ENCODE peak calls at places on chromosomes 4 and X, in ten cellular contexts. I is tibial nerve, A is lung, O is colonic mucosa, W is heart left ventricle, M is A549, R is right atrium auricular region, J is PC-3, U is kidney, F is lower lobe of right lung. K is an unnamed sample.
A peak's percentile ranks its signal among the peaks of the same experiment; 100 is the strongest.

GRCh38 chr4:16205298-16206164 is 20.7 kb downstream of the TAPT1 start:
- DNase-seq in I (no peak), A (no peak), O (no peak), W (no peak), M (peak; percentile 6), R (no peak), J (peak; percentile 47), U (no peak), F (no peak), K (no peak)

GRCh38 chr4:181792641-181793612 is 450.3 kb upstream of the TENM3 start:
- DNase-seq in I (no peak), A (no peak), O (no peak), W (no peak), M (no peak), R (no peak), J (no peak), U (no peak), F (no peak), K (no peak)

GRCh38 chr4:38867478-38868054 is at the start of gene FAM114A1:
- DNase-seq in I (peak; percentile 62), A (peak; percentile 80), O (peak; percentile 89), W (peak; percentile 91), M (peak; percentile 68), R (peak; percentile 83), J (peak; percentile 77), U (peak; percentile 94), F (peak; percentile 86), K (peak; percentile 13)

GRCh38 chr4:60729194-60729593 is 470.9 kb upstream of the ADGRL3 start:
- DNase-seq in I (no peak), A (no peak), O (no peak), W (no peak), M (no peak), R (no peak), J (peak; percentile 70), U (no peak), F (no peak), K (no peak)

GRCh38 chr4:173318648-173319211 is 15.4 kb downstream of the HMGB2 start:
- DNase-seq in I (no peak), A (no peak), O (no peak), W (no peak), M (peak; percentile 13), R (no peak), J (peak; percentile 56), U (no peak), F (no peak), K (peak; percentile 15)

GRCh38 chrX:119105826-119106225 is 21.8 kb downstream of the KIAA1210 start:
- DNase-seq in I (no peak), A (no peak), O (no peak), W (no peak), M (no peak), R (no peak), J (peak; percentile 15), U (no peak), F (no peak), K (no peak)

GRCh38 chrX:153397256-153397960 is 3.7 kb downstream of the PNMA6E start:
- DNase-seq in I (no peak), A (no peak), O (no peak), W (no peak), M (no peak), R (no peak), J (no peak), U (peak; percentile 56), F (no peak), K (no peak)

GRCh38 chrX:40074959-40075332 is 22.8 kb downstream of the BCOR start:
- DNase-seq in I (no peak), A (no peak), O (no peak), W (no peak), M (no peak), R (no peak), J (no peak), U (no peak), F (no peak), K (no peak)

GRCh38 chrX:152061083-152061482 is 77.3 kb downstream of the MAGEA10 start:
- DNase-seq in I (no peak), A (no peak), O (no peak), W (no peak), M (no peak), R (no peak), J (no peak), U (no peak), F (no peak), K (no peak)

GRCh38 chr4:140343303-140343702 is 30.1 kb upstream of the SCOC start:
- DNase-seq in I (peak; percentile 21), A (peak; percentile 81), O (peak; percentile 93), W (no peak), M (peak; percentile 59), R (no peak), J (peak; percentile 33), U (peak; percentile 87), F (peak; percentile 77), K (peak; percentile 71)

GRCh38 chr4:128068927-128069326 is 7.8 kb downstream of the LARP1B start:
- DNase-seq in I (no peak), A (no peak), O (no peak), W (no peak), M (peak; percentile 72), R (no peak), J (peak; percentile 53), U (no peak), F (no peak), K (no peak)

GRCh38 chr4:137861682-137862081 is 329.4 kb upstream of the PCDH18 start:
- DNase-seq in I (no peak), A (no peak), O (no peak), W (no peak), M (peak; percentile 0), R (no peak), J (peak; percentile 25), U (no peak), F (no peak), K (no peak)
- TF ChIP-seq CTCF in I (peak; percentile 49), A (no peak), O (peak; percentile 20), W (peak; percentile 34), M (peak; percentile 37), R (peak; percentile 59), J (peak; percentile 38), U (peak; percentile 30), F (peak; percentile 37), K (peak; percentile 41)

DNA sequence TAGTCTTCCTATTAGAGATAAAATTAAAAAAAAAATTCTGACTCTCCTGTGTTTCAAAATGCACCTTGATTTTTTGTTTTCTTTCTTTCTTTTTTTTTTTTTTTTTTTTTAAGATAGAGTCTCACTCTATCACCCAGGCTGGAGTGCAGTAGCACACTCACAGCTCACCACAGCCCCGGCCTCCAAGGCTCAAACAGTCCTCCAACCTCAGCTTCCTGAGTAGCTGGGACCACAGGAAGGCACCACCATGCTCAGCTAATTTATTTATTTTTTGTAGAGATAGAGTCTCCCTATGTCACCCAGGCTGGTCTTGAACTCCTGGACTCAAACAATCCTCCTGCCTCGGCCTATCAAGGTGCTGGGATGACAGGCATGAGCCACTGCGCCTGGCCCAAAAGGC is 41.1 kb upstream of the TMEM184C start:
- DNase-seq in I (no peak), A (no peak), O (no peak), W (no peak), M (no peak), R (no peak), J (no peak), U (no peak), F (no peak), K (no peak)
- H3K4me3 ChIP-seq in I (no peak overlapping the region), A (no peak overlapping the region), O (no peak overlapping the region), W (no peak overlapping the region), M (no peak overlapping the region), R (no peak overlapping the region), J (no peak overlapping the region), U (no peak overlapping the region), F (no peak overlapping the region), K (no peak overlapping the region)

GRCh38 chrX:155053656-155054055 is 17.3 kb downstream of the CMC4 start:
- DNase-seq in I (no peak), A (no peak), O (no peak), W (no peak), M (no peak), R (no peak), J (no peak), U (no peak), F (no peak), K (no peak)

GRCh38 chrX:155046811-155047528 is 20.3 kb downstream of the FUNDC2 start:
- DNase-seq in I (no peak), A (no peak), O (no peak), W (no peak), M (no peak), R (no peak), J (no peak), U (no peak), F (no peak), K (no peak)

GRCh38 chrX:155046129-155046810 is 19.6 kb downstream of the FUNDC2 start:
- DNase-seq in I (no peak), A (no peak), O (no peak), W (no peak), M (no peak), R (no peak), J (no peak), U (no peak), F (no peak), K (no peak)

GRCh38 chrX:155052738-155053498 is 18.0 kb downstream of the CMC4 start:
- DNase-seq in I (no peak), A (no peak), O (no peak), W (no peak), M (no peak), R (no peak), J (no peak), U (peak; percentile 29), F (no peak), K (no peak)

DNA sequence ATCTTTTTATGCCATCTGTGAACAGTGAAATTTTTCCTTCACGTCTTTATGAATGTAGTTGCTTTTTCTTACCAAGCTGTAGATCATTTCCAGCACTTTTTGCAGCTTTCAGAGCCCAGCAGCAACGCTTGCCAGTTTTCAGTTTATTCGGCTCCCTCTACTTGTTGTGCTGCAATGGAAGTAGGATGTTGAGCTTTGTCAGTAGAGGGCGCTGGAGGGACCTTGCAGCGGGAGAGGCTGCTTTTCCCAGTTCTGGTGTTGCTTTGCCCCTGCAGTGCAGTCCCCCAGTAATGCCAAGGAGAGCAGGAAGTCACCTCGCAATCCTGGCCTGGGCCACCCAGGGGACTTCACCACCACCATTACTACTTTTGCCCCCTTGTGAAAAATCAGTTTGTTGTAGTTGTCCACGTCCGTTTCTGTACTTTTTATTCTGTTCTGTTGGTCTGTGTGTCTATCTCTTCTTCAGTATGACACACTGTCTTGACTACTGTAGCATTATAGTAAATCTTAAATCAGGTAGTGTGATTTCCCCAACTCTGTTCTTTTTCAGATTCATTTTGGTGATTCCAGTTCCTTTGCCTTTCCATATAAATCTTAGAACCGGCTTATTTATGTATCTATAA is 21.8 kb downstream of the CMC4 start:
- DNase-seq in I (no peak), A (peak; percentile 38), O (peak; percentile 71), W (peak; percentile 37), M (peak; percentile 75), R (no peak), J (peak; percentile 57), U (no peak), F (no peak), K (no peak)
- TF ChIP-seq CTCF in I (peak; percentile 40), A (peak; percentile 17), O (peak; percentile 46), W (peak; percentile 53), M (peak; percentile 51), R (peak; percentile 66), J (peak; percentile 77), U (peak; percentile 60), F (peak; percentile 47), K (peak; percentile 67)

DNA sequence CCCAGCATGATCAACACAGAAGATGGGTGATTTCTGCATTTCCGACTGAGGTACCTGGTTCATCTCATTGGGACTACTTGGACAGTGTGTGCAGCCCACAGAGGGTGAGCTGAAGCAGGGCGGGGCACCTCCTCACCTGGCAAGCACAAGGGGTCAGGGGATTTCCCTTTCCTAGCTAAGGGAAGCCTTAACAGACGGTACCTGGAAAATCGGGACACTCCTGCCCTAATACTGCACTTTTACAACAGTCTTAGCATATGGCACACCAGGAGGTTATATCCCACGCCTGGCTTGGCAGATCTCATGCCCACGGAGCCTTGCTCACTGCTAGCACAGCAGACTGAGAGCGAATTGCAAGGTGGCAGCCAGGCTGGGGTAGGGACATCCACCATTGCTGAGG is 92.9 kb upstream of the GRID2 start:
- DNase-seq in I (no peak), A (no peak), O (no peak), W (no peak), M (no peak), R (no peak), J (no peak), U (no peak), F (no peak), K (no peak)
- H3K4me3 ChIP-seq in I (no peak overlapping the region), A (no peak overlapping the region), O (no peak overlapping the region), W (no peak overlapping the region), M (no peak overlapping the region), R (no peak overlapping the region), J (no peak overlapping the region), U (no peak overlapping the region), F (no peak overlapping the region), K (no peak overlapping the region)

K was measured in LNCaP clone FGC.